ENCODE peak calls at places on chromosomes 5 and 9, in eight cellular contexts. F is Calu3; V is M059J; U is brain microvascular endothelial cell; C is stomach; O is NCI-H1105 treated with DMSO at 0.1 percent for 48 hours; Z is DMS79; S is stimulated activated CD8-positive, alpha-beta memory T cell treated with anti-CD3 and anti-CD28 coated beads, Interleukin-2, amount 100 ng/mL, for 1 hour. X is an unnamed sample.

GRCh38 chr5:10328323-10328722 is 20.6 kb upstream of the CMBL start:
- DNase-seq in S (no peak), C (no peak), U (no peak), O (no peak), F (no peak), V (peak; percentile 97), Z (no peak), X (no peak)

GRCh38 chr5:169094586-169095409 is 206.1 kb downstream of the SLIT3 start:
- DNase-seq in V (peak; percentile 70), Z (no peak), O (no peak), C (no peak), U (peak; percentile 22), S (no peak), F (no peak), X (no peak)

GRCh38 chr9:77751341-77752091 is 103.4 kb upstream of the GNA14 start:
- DNase-seq in V (peak; percentile 73), C (no peak), Z (no peak), S (no peak), O (peak; percentile 60), U (peak; percentile 84), F (peak; percentile 54), X (no peak)

GRCh38 chr9:36025751-36026150 is 11.0 kb upstream of the RECK start:
- DNase-seq in F (no peak), V (no peak), U (no peak), S (no peak), C (no peak), Z (no peak), O (no peak), X (no peak)

GRCh38 chr5:90696148-90696547 is 137.6 kb downstream of the ADGRV1 start:
- DNase-seq in F (no peak), O (no peak), U (no peak), C (no peak), Z (no peak), S (no peak), V (no peak), X (no peak)

GRCh38 chr5:38404667-38405276 is 146.4 kb downstream of the EGFLAM start:
- DNase-seq in S (no peak), O (peak; percentile 24), C (peak; percentile 36), Z (no peak), F (peak; percentile 41), V (no peak), U (no peak), X (no peak)

GRCh38 chr5:34804398-34804797 is 34.6 kb upstream of the TTC23L start:
- DNase-seq in C (no peak), Z (no peak), O (no peak), S (no peak), F (no peak), V (no peak), U (no peak), X (no peak)

GRCh38 chr5:132768485-132768868 is 8.6 kb downstream of the SEPTIN8 start:
- DNase-seq in U (no peak), S (no peak), O (no peak), F (no peak), Z (no peak), C (no peak), V (no peak), X (no peak)

GRCh38 chr9:4045556-4045955 is 254.3 kb downstream of the GLIS3 start:
- DNase-seq in S (no peak), F (no peak), U (no peak), O (no peak), C (no peak), V (no peak), Z (no peak), X (no peak)

GRCh38 chr9:136728548-136729123 is 14.1 kb downstream of the LCN10 start:
- DNase-seq in S (no peak), C (no peak), U (no peak), Z (no peak), V (no peak), O (no peak), F (no peak), X (no peak)

GRCh38 chr9:90073551-90073950 is 468.7 kb downstream of the GADD45G start:
- DNase-seq in U (no peak), O (no peak), S (no peak), Z (no peak), V (no peak), F (no peak), C (no peak), X (no peak)

GRCh38 chr9:93120846-93121315 is 13.2 kb downstream of the NINJ1 start:
- DNase-seq in O (no peak), C (no peak), V (no peak), Z (no peak), S (no peak), F (no peak), U (no peak), X (no peak)

GRCh38 chr5:134446938-134447337 is 35.3 kb upstream of the CDKN2AIPNL start:
- DNase-seq in S (no peak), V (peak; percentile 21), Z (no peak), U (no peak), F (no peak), O (no peak), C (no peak), X (no peak)

GRCh38 chr5:95835682-95836405 is 13.3 kb upstream of the GLRX start:
- DNase-seq in S (no peak), O (no peak), C (no peak), Z (no peak), V (no peak), F (no peak), U (no peak), X (no peak)

GRCh38 chr5:38846379-38846967 is 661 bp downstream of the OSMR start:
- DNase-seq in C (no peak), F (peak; percentile 22), S (no peak), V (no peak), U (no peak), O (no peak), Z (no peak), X (no peak)

GRCh38 chr5:171367424-171368370 is 20.0 kb upstream of the NPM1 start:
- DNase-seq in S (no peak), U (peak; percentile 90), V (peak; percentile 90), C (no peak), Z (no peak), O (no peak), F (no peak), X (no peak)

GRCh38 chr9:136056546-136057235 is 38.4 kb downstream of the NACC2 start:
- DNase-seq in U (no peak), V (no peak), F (no peak), O (no peak), S (no peak), C (no peak), Z (no peak), X (no peak)

GRCh38 chr5:61811052-61811451 is 479.0 kb downstream of the ZSWIM6 start:
- DNase-seq in O (no peak), S (no peak), Z (no peak), V (peak; percentile 30), F (no peak), U (no peak), C (no peak), X (no peak)

GRCh38 chr9:86660146-86660545 is 287.2 kb downstream of the GAS1 start:
- DNase-seq in U (peak; percentile 80), S (no peak), V (peak; percentile 46), Z (no peak), F (no peak), O (no peak), C (no peak), X (no peak)

GRCh38 chr5:126971455-126972019 is 58.8 kb downstream of the MARCHF3 start:
- DNase-seq in U (no peak), F (no peak), V (no peak), C (no peak), Z (no peak), S (no peak), O (no peak), X (no peak)

GRCh38 chr5:72634444-72634843 is 127.2 kb upstream of the ZNF366 start:
- DNase-seq in S (no peak), V (peak; percentile 75), C (no peak), U (no peak), O (no peak), F (no peak), Z (no peak), X (no peak)

GRCh38 chr5:132417010-132417439 is 47.5 kb downstream of the SLC22A5 start:
- DNase-seq in F (no peak), Z (no peak), S (no peak), O (no peak), C (no peak), U (no peak), V (no peak), X (no peak)

GRCh38 chr9:214488-215448 is at the start of gene DOCK8:
- DNase-seq in F (peak; percentile 64), Z (no peak), V (no peak), S (peak; percentile 18), C (peak; percentile 83), U (no peak), O (peak; percentile 61), X (peak; percentile 13)

GRCh38 chr9:23962101-23962500 is 136.1 kb upstream of the ELAVL2 start:
- DNase-seq in Z (no peak), V (peak; percentile 5), F (no peak), O (no peak), U (no peak), S (no peak), C (no peak), X (no peak)

GRCh38 chr9:98168153-98168780 is 24.2 kb downstream of the CORO2A start:
- DNase-seq in Z (no peak), S (no peak), O (no peak), F (no peak), V (no peak), C (no peak), U (no peak), X (no peak)

GRCh38 chr9:80995759-80996158 is 693.6 kb downstream of the TLE1 start:
- DNase-seq in S (no peak), U (peak; percentile 79), V (peak; percentile 89), Z (no peak), C (no peak), F (no peak), O (no peak), X (no peak)

GRCh38 chr9:123331303-123331702 is 24.7 kb upstream of the CRB2 start:
- DNase-seq in U (no peak), S (no peak), Z (no peak), O (no peak), V (no peak), C (no peak), F (no peak), X (no peak)

GRCh38 chr9:9557804-9558334 is 1054.9 kb downstream of the PTPRD start:
- DNase-seq in V (no peak), Z (no peak), U (peak; percentile 0), F (no peak), S (no peak), O (no peak), C (no peak), X (no peak)

GRCh38 chr5:109645591-109646236 is 44.0 kb upstream of the MAN2A1 start:
- DNase-seq in Z (peak; percentile 36), V (no peak), O (peak; percentile 88), F (no peak), U (no peak), S (no peak), C (no peak), X (no peak)

GRCh38 chr5:79694183-79694582 is 4.5 kb downstream of the CMYA5 start:
- DNase-seq in S (no peak), V (no peak), U (no peak), F (no peak), Z (no peak), C (no peak), O (no peak), X (no peak)

GRCh38 chr5:160657622-160658458 is 194.2 kb downstream of the ATP10B start:
- DNase-seq in C (no peak), V (no peak), F (no peak), U (no peak), Z (no peak), O (no peak), S (no peak), X (no peak)

GRCh38 chr9:14797442-14797841 is 74.9 kb upstream of the CER1 start:
- DNase-seq in O (no peak), C (no peak), S (no peak), Z (no peak), F (no peak), U (peak; percentile 31), V (no peak), X (no peak)

GRCh38 chr9:27347889-27348288 is 50.9 kb upstream of the EQTN start:
- DNase-seq in O (no peak), U (no peak), C (no peak), Z (no peak), F (no peak), V (no peak), S (no peak), X (no peak)

GRCh38 chr9:110257097-110257955 is 1.0 kb upstream of the TXN start:
- DNase-seq in U (no peak), S (no peak), O (no peak), C (peak; percentile 32), F (no peak), V (no peak), Z (no peak), X (no peak)